ENCODE peak calls at places on chromosomes 3 and 15, in ten cellular contexts. One of them, this sample, is unnamed.

GRCh38 chr15:31004220-31004733 is 12.8 kb upstream of the MTMR10 start:
- DNase-seq in anterior cingulate cortex: no peak
- DNase-seq in uterus: peak; percentile 30
- DNase-seq in mucosa of descending colon: no peak
- DNase-seq in activated T-helper 1 cell treated with Interleukin-2 at 50 U/mL for 16 hours: no peak
- DNase-seq in NCI-H1417 treated with DMSO at 0.1 percent for 48 hours: no peak
- DNase-seq in T-helper 1 cell: no peak
- DNase-seq in stimulated activated CD8-positive, alpha-beta memory T cell treated with anti-CD3 and anti-CD28 coated beads, Interleukin-12 subunit alpha, Interleukin-12 subunit beta, amount 100 ng/mL, for 1 hour: no peak
- DNase-seq in substantia nigra: no peak
- DNase-seq in GM18507: peak; percentile 40
- DNase-seq in this sample: peak; percentile 65

GRCh38 chr3:71641669-71642068 is 58.1 kb upstream of the FOXP1 start:
- DNase-seq in anterior cingulate cortex: no peak
- DNase-seq in uterus: no peak
- DNase-seq in mucosa of descending colon: no peak
- DNase-seq in activated T-helper 1 cell treated with Interleukin-2 at 50 U/mL for 16 hours: no peak
- DNase-seq in NCI-H1417 treated with DMSO at 0.1 percent for 48 hours: no peak
- DNase-seq in T-helper 1 cell: no peak
- DNase-seq in stimulated activated CD8-positive, alpha-beta memory T cell treated with anti-CD3 and anti-CD28 coated beads, Interleukin-12 subunit alpha, Interleukin-12 subunit beta, amount 100 ng/mL, for 1 hour: no peak
- DNase-seq in substantia nigra: no peak
- DNase-seq in GM18507: no peak
- DNase-seq in this sample: no peak

GRCh38 chr3:71185733-71186455 is 397.6 kb downstream of the FOXP1 start:
- DNase-seq in anterior cingulate cortex: no peak
- DNase-seq in uterus: no peak
- DNase-seq in mucosa of descending colon: no peak
- DNase-seq in activated T-helper 1 cell treated with Interleukin-2 at 50 U/mL for 16 hours: no peak
- DNase-seq in NCI-H1417 treated with DMSO at 0.1 percent for 48 hours: no peak
- DNase-seq in T-helper 1 cell: no peak
- DNase-seq in stimulated activated CD8-positive, alpha-beta memory T cell treated with anti-CD3 and anti-CD28 coated beads, Interleukin-12 subunit alpha, Interleukin-12 subunit beta, amount 100 ng/mL, for 1 hour: peak; percentile 13
- DNase-seq in substantia nigra: no peak
- DNase-seq in GM18507: no peak
- DNase-seq in this sample: no peak

GRCh38 chr3:197354195-197355059 is 56.0 kb upstream of the DLG1 start:
- DNase-seq in anterior cingulate cortex: no peak
- DNase-seq in uterus: peak; percentile 32
- DNase-seq in mucosa of descending colon: peak; percentile 69
- DNase-seq in activated T-helper 1 cell treated with Interleukin-2 at 50 U/mL for 16 hours: no peak
- DNase-seq in NCI-H1417 treated with DMSO at 0.1 percent for 48 hours: no peak
- DNase-seq in T-helper 1 cell: no peak
- DNase-seq in stimulated activated CD8-positive, alpha-beta memory T cell treated with anti-CD3 and anti-CD28 coated beads, Interleukin-12 subunit alpha, Interleukin-12 subunit beta, amount 100 ng/mL, for 1 hour: no peak
- DNase-seq in substantia nigra: no peak
- DNase-seq in GM18507: no peak
- DNase-seq in this sample: peak; percentile 78

GRCh38 chr3:63655519-63655918 is 3.0 kb downstream of the SNTN start:
- DNase-seq in anterior cingulate cortex: no peak
- DNase-seq in uterus: no peak
- DNase-seq in mucosa of descending colon: no peak
- DNase-seq in activated T-helper 1 cell treated with Interleukin-2 at 50 U/mL for 16 hours: no peak
- DNase-seq in NCI-H1417 treated with DMSO at 0.1 percent for 48 hours: no peak
- DNase-seq in T-helper 1 cell: no peak
- DNase-seq in stimulated activated CD8-positive, alpha-beta memory T cell treated with anti-CD3 and anti-CD28 coated beads, Interleukin-12 subunit alpha, Interleukin-12 subunit beta, amount 100 ng/mL, for 1 hour: no peak
- DNase-seq in substantia nigra: no peak
- DNase-seq in GM18507: no peak
- DNase-seq in this sample: no peak

GRCh38 chr3:183477801-183478456 is 49.5 kb upstream of the MCF2L2 start:
- DNase-seq in anterior cingulate cortex: no peak
- DNase-seq in uterus: no peak
- DNase-seq in mucosa of descending colon: no peak
- DNase-seq in activated T-helper 1 cell treated with Interleukin-2 at 50 U/mL for 16 hours: no peak
- DNase-seq in NCI-H1417 treated with DMSO at 0.1 percent for 48 hours: peak; percentile 86
- DNase-seq in T-helper 1 cell: no peak
- DNase-seq in stimulated activated CD8-positive, alpha-beta memory T cell treated with anti-CD3 and anti-CD28 coated beads, Interleukin-12 subunit alpha, Interleukin-12 subunit beta, amount 100 ng/mL, for 1 hour: no peak
- DNase-seq in substantia nigra: no peak
- DNase-seq in GM18507: no peak
- DNase-seq in this sample: no peak

GRCh38 chr3:46934508-46935167 is 41.9 kb downstream of the CCDC12 start:
- DNase-seq in anterior cingulate cortex: no peak
- DNase-seq in uterus: peak; percentile 42
- DNase-seq in mucosa of descending colon: no peak
- DNase-seq in activated T-helper 1 cell treated with Interleukin-2 at 50 U/mL for 16 hours: no peak
- DNase-seq in NCI-H1417 treated with DMSO at 0.1 percent for 48 hours: no peak
- DNase-seq in T-helper 1 cell: no peak
- DNase-seq in stimulated activated CD8-positive, alpha-beta memory T cell treated with anti-CD3 and anti-CD28 coated beads, Interleukin-12 subunit alpha, Interleukin-12 subunit beta, amount 100 ng/mL, for 1 hour: no peak
- DNase-seq in substantia nigra: peak; percentile 15
- DNase-seq in GM18507: no peak
- DNase-seq in this sample: peak; percentile 82

GRCh38 chr3:120425877-120426276 is 24.9 kb downstream of the FSTL1 start:
- DNase-seq in anterior cingulate cortex: no peak
- DNase-seq in uterus: peak; percentile 81
- DNase-seq in mucosa of descending colon: no peak
- DNase-seq in activated T-helper 1 cell treated with Interleukin-2 at 50 U/mL for 16 hours: no peak
- DNase-seq in NCI-H1417 treated with DMSO at 0.1 percent for 48 hours: no peak
- DNase-seq in T-helper 1 cell: no peak
- DNase-seq in stimulated activated CD8-positive, alpha-beta memory T cell treated with anti-CD3 and anti-CD28 coated beads, Interleukin-12 subunit alpha, Interleukin-12 subunit beta, amount 100 ng/mL, for 1 hour: no peak
- DNase-seq in substantia nigra: no peak
- DNase-seq in GM18507: no peak
- DNase-seq in this sample: peak; percentile 42

GRCh38 chr3:13841141-13841540 is 38.7 kb downstream of the WNT7A start:
- DNase-seq in anterior cingulate cortex: no peak
- DNase-seq in uterus: no peak
- DNase-seq in mucosa of descending colon: no peak
- DNase-seq in activated T-helper 1 cell treated with Interleukin-2 at 50 U/mL for 16 hours: no peak
- DNase-seq in NCI-H1417 treated with DMSO at 0.1 percent for 48 hours: no peak
- DNase-seq in T-helper 1 cell: no peak
- DNase-seq in stimulated activated CD8-positive, alpha-beta memory T cell treated with anti-CD3 and anti-CD28 coated beads, Interleukin-12 subunit alpha, Interleukin-12 subunit beta, amount 100 ng/mL, for 1 hour: no peak
- DNase-seq in substantia nigra: no peak
- DNase-seq in GM18507: no peak
- DNase-seq in this sample: no peak

GRCh38 chr3:177050466-177051237 is 146.6 kb downstream of the TBL1XR1 start:
- DNase-seq in anterior cingulate cortex: no peak
- DNase-seq in uterus: no peak
- DNase-seq in mucosa of descending colon: no peak
- DNase-seq in activated T-helper 1 cell treated with Interleukin-2 at 50 U/mL for 16 hours: no peak
- DNase-seq in NCI-H1417 treated with DMSO at 0.1 percent for 48 hours: peak; percentile 48
- DNase-seq in T-helper 1 cell: no peak
- DNase-seq in stimulated activated CD8-positive, alpha-beta memory T cell treated with anti-CD3 and anti-CD28 coated beads, Interleukin-12 subunit alpha, Interleukin-12 subunit beta, amount 100 ng/mL, for 1 hour: no peak
- DNase-seq in substantia nigra: no peak
- DNase-seq in GM18507: no peak
- DNase-seq in this sample: no peak

GRCh38 chr3:45105855-45106655 is 40.1 kb downstream of the CDCP1 start:
- DNase-seq in anterior cingulate cortex: no peak
- DNase-seq in uterus: no peak
- DNase-seq in mucosa of descending colon: no peak
- DNase-seq in activated T-helper 1 cell treated with Interleukin-2 at 50 U/mL for 16 hours: peak; percentile 49
- DNase-seq in NCI-H1417 treated with DMSO at 0.1 percent for 48 hours: no peak
- DNase-seq in T-helper 1 cell: peak; percentile 37
- DNase-seq in stimulated activated CD8-positive, alpha-beta memory T cell treated with anti-CD3 and anti-CD28 coated beads, Interleukin-12 subunit alpha, Interleukin-12 subunit beta, amount 100 ng/mL, for 1 hour: peak; percentile 37
- DNase-seq in substantia nigra: no peak
- DNase-seq in GM18507: no peak
- DNase-seq in this sample: no peak

GRCh38 chr15:34318277-34319079 is 19.1 kb downstream of the SLC12A6 start:
- DNase-seq in anterior cingulate cortex: no peak
- DNase-seq in uterus: peak; percentile 69
- DNase-seq in mucosa of descending colon: peak; percentile 64
- DNase-seq in activated T-helper 1 cell treated with Interleukin-2 at 50 U/mL for 16 hours: no peak
- DNase-seq in NCI-H1417 treated with DMSO at 0.1 percent for 48 hours: peak; percentile 33
- DNase-seq in T-helper 1 cell: peak; percentile 26
- DNase-seq in stimulated activated CD8-positive, alpha-beta memory T cell treated with anti-CD3 and anti-CD28 coated beads, Interleukin-12 subunit alpha, Interleukin-12 subunit beta, amount 100 ng/mL, for 1 hour: no peak
- DNase-seq in substantia nigra: peak; percentile 11
- DNase-seq in GM18507: no peak
- DNase-seq in this sample: peak; percentile 71

GRCh38 chr3:119428538-119428937 is 34.9 kb downstream of the TMEM39A start:
- DNase-seq in anterior cingulate cortex: no peak
- DNase-seq in uterus: no peak
- DNase-seq in mucosa of descending colon: no peak
- DNase-seq in activated T-helper 1 cell treated with Interleukin-2 at 50 U/mL for 16 hours: no peak
- DNase-seq in NCI-H1417 treated with DMSO at 0.1 percent for 48 hours: no peak
- DNase-seq in T-helper 1 cell: no peak
- DNase-seq in stimulated activated CD8-positive, alpha-beta memory T cell treated with anti-CD3 and anti-CD28 coated beads, Interleukin-12 subunit alpha, Interleukin-12 subunit beta, amount 100 ng/mL, for 1 hour: no peak
- DNase-seq in substantia nigra: no peak
- DNase-seq in GM18507: no peak
- DNase-seq in this sample: no peak

GRCh38 chr3:76310661-76311060 is 525.3 kb upstream of the ZNF717 start:
- DNase-seq in anterior cingulate cortex: no peak
- DNase-seq in uterus: no peak
- DNase-seq in mucosa of descending colon: no peak
- DNase-seq in activated T-helper 1 cell treated with Interleukin-2 at 50 U/mL for 16 hours: no peak
- DNase-seq in NCI-H1417 treated with DMSO at 0.1 percent for 48 hours: no peak
- DNase-seq in T-helper 1 cell: no peak
- DNase-seq in stimulated activated CD8-positive, alpha-beta memory T cell treated with anti-CD3 and anti-CD28 coated beads, Interleukin-12 subunit alpha, Interleukin-12 subunit beta, amount 100 ng/mL, for 1 hour: no peak
- DNase-seq in substantia nigra: no peak
- DNase-seq in GM18507: no peak
- DNase-seq in this sample: no peak

GRCh38 chr3:45948881-45949280 is 5.6 kb downstream of the CXCR6 start:
- DNase-seq in anterior cingulate cortex: no peak
- DNase-seq in uterus: no peak
- DNase-seq in mucosa of descending colon: no peak
- DNase-seq in activated T-helper 1 cell treated with Interleukin-2 at 50 U/mL for 16 hours: no peak
- DNase-seq in NCI-H1417 treated with DMSO at 0.1 percent for 48 hours: no peak
- DNase-seq in T-helper 1 cell: no peak
- DNase-seq in stimulated activated CD8-positive, alpha-beta memory T cell treated with anti-CD3 and anti-CD28 coated beads, Interleukin-12 subunit alpha, Interleukin-12 subunit beta, amount 100 ng/mL, for 1 hour: no peak
- DNase-seq in substantia nigra: no peak
- DNase-seq in GM18507: no peak
- DNase-seq in this sample: no peak

GRCh38 chr3:130516645-130517512 is at the start of gene COL6A6:
- DNase-seq in anterior cingulate cortex: no peak
- DNase-seq in uterus: no peak
- DNase-seq in mucosa of descending colon: no peak
- DNase-seq in activated T-helper 1 cell treated with Interleukin-2 at 50 U/mL for 16 hours: no peak
- DNase-seq in NCI-H1417 treated with DMSO at 0.1 percent for 48 hours: no peak
- DNase-seq in T-helper 1 cell: no peak
- DNase-seq in stimulated activated CD8-positive, alpha-beta memory T cell treated with anti-CD3 and anti-CD28 coated beads, Interleukin-12 subunit alpha, Interleukin-12 subunit beta, amount 100 ng/mL, for 1 hour: no peak
- DNase-seq in substantia nigra: no peak
- DNase-seq in GM18507: no peak
- DNase-seq in this sample: no peak

GRCh38 chr15:101029971-101030661 is 111.0 kb downstream of the LRRK1 start:
- DNase-seq in anterior cingulate cortex: no peak
- DNase-seq in uterus: peak; percentile 10
- DNase-seq in mucosa of descending colon: no peak
- DNase-seq in activated T-helper 1 cell treated with Interleukin-2 at 50 U/mL for 16 hours: no peak
- DNase-seq in NCI-H1417 treated with DMSO at 0.1 percent for 48 hours: no peak
- DNase-seq in T-helper 1 cell: no peak
- DNase-seq in stimulated activated CD8-positive, alpha-beta memory T cell treated with anti-CD3 and anti-CD28 coated beads, Interleukin-12 subunit alpha, Interleukin-12 subunit beta, amount 100 ng/mL, for 1 hour: no peak
- DNase-seq in substantia nigra: no peak
- DNase-seq in GM18507: no peak
- DNase-seq in this sample: no peak

GRCh38 chr3:114669614-114670013 is 375.8 kb downstream of the TIGIT start:
- DNase-seq in anterior cingulate cortex: no peak
- DNase-seq in uterus: no peak
- DNase-seq in mucosa of descending colon: no peak
- DNase-seq in activated T-helper 1 cell treated with Interleukin-2 at 50 U/mL for 16 hours: no peak
- DNase-seq in NCI-H1417 treated with DMSO at 0.1 percent for 48 hours: no peak
- DNase-seq in T-helper 1 cell: no peak
- DNase-seq in stimulated activated CD8-positive, alpha-beta memory T cell treated with anti-CD3 and anti-CD28 coated beads, Interleukin-12 subunit alpha, Interleukin-12 subunit beta, amount 100 ng/mL, for 1 hour: no peak
- DNase-seq in substantia nigra: no peak
- DNase-seq in GM18507: no peak
- DNase-seq in this sample: no peak